ENCODE peak calls at places on chromosomes 11 and 22, in four cellular contexts. I is Panc1, G is HCT116, B is K562. P is an unnamed sample.

GRCh38 chr22:24485608-24486007 is 9.5 kb upstream of the UPB1 start:
- DNase-seq in I (no peak), G (no peak), B (no peak), P (no peak)

GRCh38 chr11:61774441-61774840 is 18.0 kb downstream of the TMEM258 start:
- DNase-seq in B (no peak), G (no peak), I (no peak), P (no peak)

GRCh38 chr11:13278620-13279486 is 1.3 kb downstream of the BMAL1 start:
- DNase-seq in B (no peak), I (no peak), G (no peak), P (no peak)

GRCh38 chr11:62459080-62459479 is 40.2 kb downstream of the SCGB1A1 start:
- DNase-seq in I (no peak), B (no peak), G (no peak), P (no peak)

GRCh38 chr11:35317253-35317652 is 102.1 kb downstream of the SLC1A2 start:
- DNase-seq in I (no peak), B (no peak), G (no peak), P (no peak)

GRCh38 chr11:108009497-108010360 is 1.0 kb downstream of the CUL5 start:
- DNase-seq in G (no peak), I (no peak), B (peak), P (peak)

GRCh38 chr11:106249857-106250256 is 172.4 kb downstream of the AASDHPPT start:
- DNase-seq in G (no peak), I (no peak), B (no peak), P (no peak)

GRCh38 chr22:48004936-48005335 is 1242.5 kb downstream of the TBC1D22A start:
- DNase-seq in G (no peak), B (no peak), I (no peak), P (no peak)

GRCh38 chr11:65471410-65471762 is 27.5 kb upstream of the MALAT1 start:
- DNase-seq in I (no peak), B (peak), G (no peak), P (peak)

DNA sequence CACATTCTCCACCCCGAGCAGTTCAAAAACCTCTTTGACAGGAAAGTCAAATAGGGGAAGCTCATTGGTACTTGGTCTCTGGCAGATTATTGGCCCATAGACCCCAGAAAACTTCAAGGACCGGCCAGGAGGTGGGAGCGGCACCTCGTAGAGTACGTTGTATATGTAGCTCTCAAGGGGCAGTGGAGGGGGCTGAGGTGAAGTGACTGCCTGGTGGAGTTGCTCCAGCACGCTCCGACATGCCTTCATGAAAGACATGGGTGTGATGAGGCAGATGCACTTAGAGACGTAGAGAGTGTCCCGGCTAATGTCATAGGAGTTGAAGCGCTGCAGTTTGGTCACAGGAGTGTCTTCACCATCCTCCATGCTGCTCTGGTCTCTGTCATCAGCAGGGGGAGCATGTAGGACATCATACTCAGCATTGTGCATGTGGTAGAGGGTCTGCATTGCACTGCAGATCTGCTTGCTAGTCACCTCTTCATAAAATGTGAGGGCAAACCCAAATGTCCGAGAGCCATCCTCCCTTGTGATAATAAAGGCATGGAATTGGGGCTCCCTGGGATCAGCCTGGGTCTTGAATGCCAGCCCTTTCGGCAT is 61.3 kb downstream of the DENND5A start:
- DNase-seq in G (no peak), I (no peak), B (no peak), P (peak)
- TF ChIP-seq TCF7L2 in G (no peak), I (no peak), B (no peak), P (no peak)

GRCh38 chr11:66614073-66614472 is 2.4 kb upstream of the RBM14 start:
- DNase-seq in I (no peak), B (no peak), G (no peak), P (no peak)

GRCh38 chr11:66604161-66604560 is 11.2 kb downstream of the CCS start:
- DNase-seq in G (no peak), B (peak), I (no peak), P (no peak)

GRCh38 chr11:66612458-66612857 is 4.0 kb upstream of the RBM14 start:
- DNase-seq in B (no peak), I (no peak), G (no peak), P (no peak)

GRCh38 chr11:66607126-66607834 is 9.2 kb upstream of the RBM14 start:
- DNase-seq in G (no peak), I (no peak), B (no peak), P (peak)

DNA sequence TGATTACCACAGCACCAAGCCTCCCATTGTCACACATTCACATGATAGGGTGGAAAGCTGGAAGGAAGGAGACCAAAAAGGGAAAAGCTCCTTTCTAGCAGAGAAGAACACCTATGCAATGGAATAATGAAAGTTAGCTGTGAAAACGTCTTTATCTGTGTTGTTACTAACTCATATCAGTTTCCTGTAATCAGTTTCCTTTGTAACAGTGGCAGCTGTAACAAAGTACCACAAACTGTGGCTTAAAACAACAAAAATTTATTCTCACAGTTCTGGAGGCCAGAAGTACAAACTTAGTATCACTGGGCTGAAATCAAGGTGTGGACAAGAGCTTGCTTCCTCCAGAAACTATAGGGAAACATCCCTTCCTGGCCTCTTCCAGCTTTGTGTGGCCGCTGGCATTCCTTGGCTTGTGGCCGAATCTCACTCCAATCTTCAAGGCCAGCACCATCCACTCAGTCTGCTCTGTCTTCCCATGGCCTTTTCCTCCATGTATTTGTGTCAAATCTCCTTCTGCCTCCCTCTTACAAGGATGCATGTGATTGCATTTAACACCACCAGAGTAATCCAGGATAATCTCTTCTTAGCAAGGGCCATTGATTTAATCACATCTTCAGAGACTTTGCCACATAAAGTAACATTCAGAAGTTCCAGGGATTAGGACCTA is 6.3 kb upstream of the RBM14 start:
- DNase-seq in B (no peak), G (no peak), I (no peak), P (no peak)
- TF ChIP-seq TCF7L2 in B (no peak), G (no peak), I (no peak), P (no peak)

GRCh38 chr22:43542681-43543521 is 131.1 kb downstream of the MPPED1 start:
- DNase-seq in I (no peak), B (no peak), G (no peak), P (no peak)

GRCh38 chr22:43540570-43540969 is 128.8 kb downstream of the MPPED1 start:
- DNase-seq in I (no peak), G (no peak), B (no peak), P (no peak)

GRCh38 chr22:43541022-43541421 is 129.2 kb downstream of the MPPED1 start:
- DNase-seq in G (no peak), I (no peak), B (no peak), P (no peak)

GRCh38 chr22:43539572-43540533 is 128.0 kb downstream of the MPPED1 start:
- DNase-seq in I (no peak), B (no peak), G (no peak), P (no peak)

GRCh38 chr22:43541462-43542407 is 129.9 kb downstream of the MPPED1 start:
- DNase-seq in B (no peak), I (no peak), G (no peak), P (no peak)
- TF ChIP-seq TCF7L2 in B (no peak), I (no peak), G (no peak), P (no peak)

GRCh38 chr22:20094158-20094807 is 14.2 kb downstream of the DGCR8 start:
- DNase-seq in G (no peak), I (no peak), B (no peak), P (no peak)

GRCh38 chr22:20093437-20093836 is 13.4 kb downstream of the DGCR8 start:
- DNase-seq in I (no peak), G (no peak), B (no peak), P (no peak)

GRCh38 chr22:20096574-20097420 is 16.8 kb downstream of the DGCR8 start:
- DNase-seq in G (no peak), B (no peak), I (no peak), P (no peak)

GRCh38 chr22:20092477-20092854 is 12.4 kb downstream of the DGCR8 start:
- DNase-seq in I (no peak), G (no peak), B (no peak), P (no peak)

GRCh38 chr22:20095521-20095920 is 15.5 kb downstream of the DGCR8 start:
- DNase-seq in B (no peak), G (no peak), I (no peak), P (no peak)
- TF ChIP-seq TCF7L2 in B (no peak), G (no peak), I (no peak), P (no peak)

DNA sequence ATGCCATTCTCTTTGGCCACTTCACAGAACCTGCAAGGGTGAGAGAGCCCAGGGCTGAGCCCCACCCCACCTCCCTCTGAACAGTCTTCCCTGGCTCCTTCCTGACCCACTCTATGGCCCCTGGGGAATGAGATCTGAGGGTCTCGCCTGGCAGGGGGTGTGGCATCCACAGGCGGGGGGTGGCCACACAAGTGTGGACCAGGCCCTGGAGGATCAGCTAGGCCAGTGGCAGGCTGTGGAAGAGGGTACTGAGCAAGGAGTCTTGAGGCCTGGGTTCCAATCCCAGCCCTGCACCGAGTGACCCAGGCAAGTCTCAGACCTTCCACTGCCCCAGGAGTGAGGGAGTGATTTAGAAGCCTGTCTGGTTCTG is 5.6 kb upstream of the LRFN4 start:
- DNase-seq in I (no peak), B (no peak), G (no peak), P (no peak)
- TF ChIP-seq TCF7L2 in I (no peak), B (no peak), G (no peak), P (no peak)